ENCODE peak calls at places on chromosomes 6 and 20, in ten cellular contexts. L is IMR-90, D is suprapubic skin, X is uterus, Z is fibroblast of lung, E is AG04449, Y is thyroid gland, K is left ventricle myocardium inferior, S is tibial artery, I is HL-60. Q is an unnamed sample.

GRCh38 chr6:154613137-154613676 is 102.7 kb upstream of the CNKSR3 start:
- DNase-seq in Y (no peak), I (no peak), D (no peak), Z (peak; percentile 96), X (no peak), K (no peak), L (peak; percentile 79), S (no peak), E (peak; percentile 56), Q (peak; percentile 19)

GRCh38 chr6:129717287-129717686 is 7.3 kb upstream of the ARHGAP18 start:
- DNase-seq in X (no peak), D (no peak), K (no peak), E (no peak), L (peak; percentile 69), Y (no peak), Z (peak; percentile 74), I (no peak), S (no peak), Q (no peak)

GRCh38 chr6:31186052-31186734 is 15.7 kb upstream of the POU5F1 start:
- DNase-seq in L (no peak), S (peak; percentile 91), I (no peak), D (peak; percentile 88), E (no peak), X (no peak), Z (peak; percentile 17), Y (peak; percentile 31), K (peak; percentile 88), Q (peak; percentile 85)

GRCh38 chr20:436476-436875 is 25.9 kb downstream of the TBC1D20 start:
- DNase-seq in K (no peak), X (no peak), I (no peak), L (no peak), E (no peak), D (no peak), S (no peak), Z (no peak), Y (no peak), Q (no peak)

GRCh38 chr20:60469829-60470228 is 511.6 kb downstream of the CDH26 start:
- DNase-seq in Z (no peak), Y (no peak), L (no peak), S (no peak), D (no peak), K (no peak), X (no peak), E (no peak), I (no peak), Q (no peak)

GRCh38 chr6:111651185-111652034 is 45.7 kb upstream of the TRAF3IP2 start:
- DNase-seq in K (no peak), D (no peak), I (no peak), E (no peak), L (peak; percentile 11), X (no peak), Y (no peak), S (no peak), Z (no peak), Q (no peak)

GRCh38 chr6:109369724-109370123 is 12.5 kb downstream of the CD164 start:
- DNase-seq in K (no peak), Z (no peak), Y (no peak), S (no peak), D (no peak), E (no peak), X (no peak), L (no peak), I (no peak), Q (no peak)

GRCh38 chr6:63543982-63544381 is 28.3 kb upstream of the LOC128125822 start:
- DNase-seq in Y (no peak), X (no peak), K (no peak), I (no peak), Z (no peak), D (no peak), L (no peak), S (no peak), E (no peak), Q (no peak)

GRCh38 chr6:43716099-43716498 is 28.5 kb upstream of the MRPS18A start:
- DNase-seq in K (peak; percentile 72), E (no peak), D (no peak), Z (peak; percentile 28), X (peak; percentile 83), S (no peak), I (no peak), L (no peak), Y (no peak), Q (no peak)

GRCh38 chr6:85494551-85495337 is 44.9 kb downstream of the NT5E start:
- DNase-seq in X (no peak), K (no peak), I (no peak), L (peak; percentile 66), Y (no peak), D (no peak), E (no peak), Z (peak; percentile 72), S (no peak), Q (no peak)

GRCh38 chr6:28769626-28770402 is 154.0 kb downstream of the TRIM27 start:
- DNase-seq in I (no peak), E (no peak), D (no peak), S (no peak), K (no peak), L (peak; percentile 20), Z (peak; percentile 51), Y (no peak), X (no peak), Q (no peak)

GRCh38 chr20:164618-165017 is 7.4 kb downstream of the DEFB127 start:
- DNase-seq in E (no peak), D (no peak), L (no peak), K (no peak), Z (no peak), Y (no peak), I (no peak), X (no peak), S (no peak), Q (no peak)

GRCh38 chr6:109194770-109195169 is 99.5 kb downstream of the CEP57L1 start:
- DNase-seq in K (no peak), S (no peak), L (no peak), Z (no peak), D (no peak), X (no peak), Y (no peak), E (no peak), I (no peak), Q (no peak)

GRCh38 chr20:61934716-61935530 is 130.8 kb downstream of the TAF4 start:
- DNase-seq in K (no peak), Z (peak; percentile 42), I (no peak), S (peak; percentile 24), L (peak; percentile 46), D (peak; percentile 54), E (no peak), Y (no peak), X (no peak), Q (no peak)

GRCh38 chr6:49979584-49979983 is 10.2 kb upstream of the DEFB113 start:
- DNase-seq in Y (no peak), S (no peak), D (no peak), Z (no peak), E (no peak), I (no peak), L (no peak), K (no peak), X (no peak), Q (no peak)

GRCh38 chr20:17197041-17197440 is 29.8 kb upstream of the PCSK2 start:
- DNase-seq in Z (no peak), D (no peak), Y (no peak), S (no peak), I (no peak), E (no peak), K (no peak), X (no peak), L (no peak), Q (no peak)

GRCh38 chr6:38799529-38800184 is 84.5 kb downstream of the DNAH8 start:
- DNase-seq in K (no peak), Y (no peak), S (no peak), D (no peak), L (no peak), Z (no peak), E (no peak), X (no peak), I (no peak), Q (no peak)

DNA sequence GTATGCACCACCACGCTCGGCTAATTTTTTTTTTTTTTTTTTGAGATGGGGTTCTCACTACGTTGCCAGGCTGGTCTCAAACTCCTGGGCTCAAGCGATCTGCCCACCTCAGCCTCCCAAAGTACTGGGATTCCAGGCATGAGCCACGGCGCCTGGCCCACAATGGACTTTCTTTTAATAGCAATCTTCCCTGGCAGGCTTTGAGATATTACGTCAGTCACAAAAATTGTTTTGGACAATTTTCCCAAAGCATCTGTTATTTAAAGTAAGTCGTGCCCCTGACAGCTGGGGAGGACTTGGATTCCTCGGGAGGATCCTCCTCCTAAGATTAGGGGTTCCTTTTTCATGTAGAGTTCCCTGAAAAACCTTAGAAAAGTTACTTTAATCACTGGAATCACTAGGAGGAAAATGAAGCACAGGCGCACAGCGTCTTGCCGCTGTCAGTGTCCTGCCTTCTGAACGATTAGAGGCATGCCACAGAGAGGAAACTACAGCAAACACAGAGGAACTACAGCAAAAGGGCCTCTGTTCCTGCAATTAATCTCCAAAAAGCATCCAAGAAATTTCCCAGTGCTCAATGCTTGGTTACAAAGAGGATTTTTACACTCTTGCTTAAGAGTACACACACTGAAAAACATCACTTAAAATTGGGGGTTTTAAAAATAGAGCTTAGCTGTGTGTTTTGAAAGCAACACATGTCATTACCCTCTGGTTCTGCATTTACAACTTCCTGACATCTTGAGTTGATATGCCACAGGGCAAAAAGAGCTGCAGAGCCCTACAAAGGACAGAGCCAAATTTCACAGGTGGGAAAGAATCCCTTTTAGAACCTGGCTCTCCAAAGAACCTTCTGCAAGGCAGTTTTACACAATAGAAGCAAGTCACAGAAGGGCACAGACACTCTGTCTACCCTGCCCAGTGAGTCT is 4.5 kb downstream of the ACSS1 start:
- DNase-seq in L (peak; percentile 41), Y (no peak), K (peak; percentile 66), X (peak; percentile 70), Z (peak; percentile 47), I (peak; percentile 30), S (peak; percentile 85), E (no peak), D (no peak), Q (peak; percentile 10)
- H3K4me3 ChIP-seq in L (no peak overlapping the region), Y (no peak overlapping the region), K (peak overlapping the region; percentile 83), X (no peak overlapping the region), Z (no peak overlapping the region), I (no peak overlapping the region), S (peak overlapping the region; percentile 24), E (no peak overlapping the region), D (no peak overlapping the region), Q (no peak overlapping the region)

GRCh38 chr20:6525447-6526303 is 241.8 kb upstream of the BMP2 start:
- DNase-seq in D (no peak), X (no peak), Z (peak; percentile 71), S (no peak), L (peak; percentile 54), I (no peak), K (no peak), Y (no peak), E (no peak), Q (no peak)
- TF ChIP-seq CTCF in D (no peak), X (no peak), Z (peak; percentile 18), S (no peak), L (no peak), I (no peak), K (no peak), Y (no peak), E (no peak), Q (no peak)

GRCh38 chr6:73262701-73263569 is at the start of gene KHDC1:
- DNase-seq in S (peak; percentile 66), I (peak; percentile 30), L (peak; percentile 54), X (peak; percentile 48), Y (peak; percentile 38), E (peak; percentile 9), D (no peak), K (peak; percentile 33), Z (peak; percentile 66), Q (peak; percentile 42)
- H3K4me3 ChIP-seq in S (peak within 1 kb of the TSS; percentile 77), I (peak within 1 kb of the TSS; percentile 60), L (peak within 1 kb of the TSS; percentile 97), X (peak within 1 kb of the TSS; percentile 68), Y (peak within 1 kb of the TSS; percentile 49), E (peak within 1 kb of the TSS; percentile 74), D (peak within 1 kb of the TSS; percentile 64), K (peak within 1 kb of the TSS; percentile 76), Z (peak within 1 kb of the TSS; percentile 87), Q (peak within 1 kb of the TSS; percentile 32)

GRCh38 chr20:57465943-57466342 is 59.0 kb downstream of the CTCFL start:
- DNase-seq in E (no peak), Z (no peak), I (no peak), K (no peak), S (no peak), X (no peak), D (no peak), L (no peak), Y (no peak), Q (no peak)
- TF ChIP-seq CTCF in E (no peak), Z (no peak), I (no peak), K (no peak), S (no peak), X (no peak), D (no peak), L (no peak), Y (no peak), Q (no peak)